ENCODE peak calls at places on chromosome 17, in five cellular contexts. C, K, J, W and H are unnamed samples.

GRCh38 chr17:17190188-17190587 is 15.9 kb downstream of the PLD6 start:
- DNase-seq in C (no peak), J (no peak), K (no peak), W (peak), H (no peak)

GRCh38 chr17:16250635-16251034 is 33.6 kb downstream of the PIGL start:
- DNase-seq in W (peak), J (no peak), C (no peak), K (no peak), H (no peak)

GRCh38 chr17:74960739-74961342 is 11.7 kb downstream of the HID1 start:
- DNase-seq in C (peak), K (no peak), W (peak), J (peak), H (peak)

GRCh38 chr17:30309591-30309990 is 17.8 kb upstream of the BLMH start:
- DNase-seq in W (no peak), C (no peak), K (no peak), J (no peak), H (no peak)

GRCh38 chr17:79176792-79177601 is 102.4 kb downstream of the ENGASE start:
- DNase-seq in W (no peak), J (no peak), C (no peak), K (no peak), H (no peak)

GRCh38 chr17:3962217-3963069 is 1.8 kb downstream of the ATP2A3 start:
- DNase-seq in J (no peak), W (no peak), C (no peak), K (no peak), H (no peak)

GRCh38 chr17:34071891-34072420 is 183.1 kb upstream of the CCL2 start:
- DNase-seq in C (no peak), W (no peak), K (no peak), J (no peak), H (peak)

GRCh38 chr17:34206569-34206968 is 48.5 kb upstream of the CCL2 start:
- DNase-seq in K (no peak), W (no peak), J (no peak), C (no peak), H (no peak)

GRCh38 chr17:269616-270514 is 82.7 kb downstream of the RPH3AL start:
- DNase-seq in J (peak), C (peak), W (no peak), K (no peak), H (no peak)

GRCh38 chr17:80793421-80793820 is 198.2 kb upstream of the CHMP6 start:
- DNase-seq in W (no peak), K (no peak), C (no peak), J (no peak), H (no peak)

GRCh38 chr17:76524598-76525512 is 12.7 kb downstream of the CYGB start:
- DNase-seq in C (no peak), W (peak), J (no peak), K (no peak), H (no peak)

GRCh38 chr17:77862890-77863813 is 95.4 kb upstream of the TNRC6C start:
- DNase-seq in J (no peak), W (no peak), K (no peak), C (no peak), H (no peak)

GRCh38 chr17:17157041-17157440 is 49.1 kb downstream of the PLD6 start:
- DNase-seq in W (no peak), C (no peak), J (no peak), K (no peak), H (no peak)

GRCh38 chr17:50127661-50128361 is 2.1 kb downstream of the SAMD14 start:
- DNase-seq in C (peak), K (no peak), W (no peak), J (no peak), H (peak)

GRCh38 chr17:7839199-7839889 is 5.3 kb downstream of the KDM6B start:
- DNase-seq in W (no peak), J (no peak), K (no peak), C (peak), H (no peak)

GRCh38 chr17:2395258-2396170 is 5.3 kb downstream of the MNT start:
- DNase-seq in J (no peak), W (peak), K (no peak), C (peak), H (no peak)

GRCh38 chr17:41067281-41067680 is 1.6 kb upstream of the KRTAP2-4 start:
- DNase-seq in C (no peak), J (no peak), K (no peak), W (no peak), H (no peak)

GRCh38 chr17:16247589-16247984 is 30.6 kb downstream of the PIGL start:
- DNase-seq in C (no peak), K (no peak), W (no peak), J (no peak), H (no peak)

GRCh38 chr17:34797724-34798123 is 163.5 kb downstream of the CCT6B start:
- DNase-seq in W (peak), C (peak), J (peak), K (no peak), H (peak)

GRCh38 chr17:2949469-2950044 is 113.8 kb downstream of the OR1D5 start:
- DNase-seq in K (no peak), J (no peak), C (no peak), W (no peak), H (no peak)

GRCh38 chr17:77881545-77881944 is 77.0 kb upstream of the TNRC6C start:
- DNase-seq in J (no peak), C (peak), W (no peak), K (peak), H (no peak)

GRCh38 chr17:15123593-15124590 is 141.2 kb downstream of the PMP22 start:
- DNase-seq in K (no peak), J (no peak), W (no peak), C (no peak), H (no peak)

GRCh38 chr17:74114881-74115470 is 88.5 kb upstream of the RPL38 start:
- DNase-seq in W (no peak), K (no peak), J (no peak), C (no peak), H (no peak)

GRCh38 chr17:2102931-2103398 is 48.1 kb downstream of the HIC1 start:
- DNase-seq in J (no peak), K (no peak), C (no peak), W (no peak), H (no peak)

GRCh38 chr17:16463341-16464000 is 28.5 kb downstream of the LRRC75A start:
- DNase-seq in W (no peak), K (no peak), C (no peak), J (no peak), H (peak)

GRCh38 chr17:15929941-15930340 is 15.0 kb upstream of the ADORA2B start:
- DNase-seq in K (no peak), J (no peak), C (no peak), W (no peak), H (no peak)

GRCh38 chr17:81802856-81803643 is 900 bp upstream of the GCGR start:
- DNase-seq in W (no peak), K (no peak), J (no peak), C (no peak), H (peak)
- H2AFZ ChIP-seq in W (no peak), K (no peak), J (no peak), C (no peak), H (peak)

GRCh38 chr17:20059728-20060188 is 50.6 kb downstream of the SPECC1 start:
- DNase-seq in J (no peak), W (peak), C (peak), K (peak), H (no peak)
- TF ChIP-seq CREB1 in J (no peak), W (no peak), C (no peak), K (no peak), H (no peak)

GRCh38 chr17:47674503-47674902 is 19.5 kb upstream of the TBKBP1 start:
- DNase-seq in C (no peak), J (no peak), K (no peak), W (no peak), H (no peak)
- TF ChIP-seq POLR2AphosphoS5 in C (no peak), J (no peak), K (peak), W (peak), H (no peak)

DNA sequence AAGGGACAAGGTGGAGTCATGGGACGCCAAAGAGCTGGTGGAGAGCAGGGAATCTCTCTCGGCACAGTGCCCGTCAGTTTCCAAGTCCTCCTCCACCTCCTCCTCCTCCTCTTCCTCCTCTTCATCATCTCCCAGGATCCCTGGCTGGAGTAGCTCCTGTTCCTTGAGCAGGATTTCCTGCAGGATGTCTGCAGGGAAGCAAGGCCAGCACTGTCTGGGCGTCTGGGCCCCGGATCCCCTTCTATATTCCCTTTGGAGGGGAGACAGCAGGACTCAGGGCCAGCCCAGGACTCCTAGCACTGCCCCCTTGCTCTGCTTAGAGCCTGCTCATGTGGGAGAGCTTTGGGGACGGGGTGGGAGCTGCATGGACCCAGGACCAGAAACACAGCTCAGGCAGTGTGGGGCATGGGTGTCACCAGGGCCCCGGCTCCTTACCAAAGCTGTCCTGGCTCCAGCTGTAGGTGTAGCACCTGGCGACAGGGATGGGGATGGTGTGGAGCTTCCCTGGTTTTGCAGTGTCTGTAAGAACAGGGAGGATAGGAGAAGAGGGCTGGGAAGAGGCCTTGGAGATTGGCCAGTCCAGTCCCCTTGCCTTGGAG is 21.3 kb upstream of the PIK3R6 start:
- DNase-seq in K (no peak), C (no peak), W (no peak), J (no peak), H (no peak)
- H2AFZ ChIP-seq in K (no peak), C (no peak), W (no peak), J (peak), H (peak)